ENCODE peak calls at places on chromosomes 7 and 10, in six cellular contexts. E is body of pancreas, D is A549, R is heart right ventricle, Y is Peyer's patch, B is colonic mucosa. S is an unnamed sample.

GRCh38 chr10:12252882-12253546 is 57.0 kb downstream of the CDC123 start:
- DNase-seq in E (no peak), D (peak), R (no peak), Y (no peak), B (no peak), S (no peak)

GRCh38 chr10:132192991-132193670 is 6.4 kb downstream of the DPYSL4 start:
- DNase-seq in E (no peak), D (no peak), R (peak), Y (no peak), B (no peak), S (no peak)

GRCh38 chr10:132971448-132972148 is 29.2 kb upstream of the CFAP46 start:
- DNase-seq in E (no peak), D (no peak), R (no peak), Y (peak), B (no peak), S (no peak)

GRCh38 chr7:104306788-104307187 is 21.6 kb upstream of the LHFPL3 start:
- DNase-seq in E (no peak), D (no peak), R (no peak), Y (no peak), B (no peak), S (no peak)

GRCh38 chr7:103594186-103594585 is 148.2 kb upstream of the SLC26A5 start:
- DNase-seq in E (no peak), D (no peak), R (no peak), Y (no peak), B (no peak), S (no peak)

GRCh38 chr7:27686315-27686714 is 23.6 kb upstream of the HIBADH start:
- DNase-seq in E (no peak), D (no peak), R (no peak), Y (no peak), B (no peak), S (no peak)

GRCh38 chr10:72764151-72764550 is 72.2 kb downstream of the MCU start:
- DNase-seq in E (no peak), D (no peak), R (no peak), Y (no peak), B (no peak), S (no peak)

GRCh38 chr7:142636751-142637150 is 112.5 kb upstream of the PRSS1 start:
- DNase-seq in E (no peak), D (no peak), R (no peak), Y (no peak), B (no peak), S (no peak)

GRCh38 chr10:47031953-47032465 is 120.8 kb downstream of the PTPN20 start:
- DNase-seq in E (no peak), D (no peak), R (no peak), Y (peak), B (no peak), S (no peak)

GRCh38 chr7:47371733-47372368 is 210.1 kb downstream of the TNS3 start:
- DNase-seq in E (peak), D (peak), R (peak), Y (peak), B (peak), S (no peak)

DNA sequence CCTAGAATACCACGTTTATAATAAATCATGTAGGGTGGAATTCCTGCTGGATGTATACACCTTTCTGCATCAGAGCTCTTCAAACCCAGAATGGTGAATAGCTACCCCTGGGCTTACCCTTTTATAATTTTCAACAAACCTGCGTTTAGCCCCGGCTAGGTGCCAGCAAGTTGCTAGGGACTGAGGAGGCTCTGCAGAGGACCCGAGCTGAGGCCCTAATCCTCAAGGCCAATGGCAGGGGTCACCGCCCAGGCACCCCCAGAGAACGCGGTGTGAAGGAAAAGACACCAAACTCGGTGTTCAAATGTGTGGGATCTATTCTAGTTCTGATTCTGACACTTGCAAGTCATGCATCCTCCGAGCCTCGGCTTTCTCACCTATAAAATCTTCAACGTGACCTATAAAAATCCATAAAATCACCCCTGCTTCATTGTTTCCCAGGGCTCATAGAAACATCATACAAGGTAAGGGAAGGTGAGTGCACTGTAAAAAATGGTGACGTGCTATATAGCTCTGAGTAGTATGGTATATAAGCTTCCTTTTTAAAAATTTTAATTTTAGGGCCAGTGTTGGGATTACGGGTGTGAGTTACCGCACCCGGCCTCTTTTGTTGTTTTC is 2.5 kb upstream of the ANXA11 start:
- DNase-seq in E (no peak), D (peak), R (no peak), Y (no peak), B (peak), S (no peak)
- H3K27ac ChIP-seq in E (peak), D (peak), R (peak), Y (peak), B (peak), S (no peak)

DNA sequence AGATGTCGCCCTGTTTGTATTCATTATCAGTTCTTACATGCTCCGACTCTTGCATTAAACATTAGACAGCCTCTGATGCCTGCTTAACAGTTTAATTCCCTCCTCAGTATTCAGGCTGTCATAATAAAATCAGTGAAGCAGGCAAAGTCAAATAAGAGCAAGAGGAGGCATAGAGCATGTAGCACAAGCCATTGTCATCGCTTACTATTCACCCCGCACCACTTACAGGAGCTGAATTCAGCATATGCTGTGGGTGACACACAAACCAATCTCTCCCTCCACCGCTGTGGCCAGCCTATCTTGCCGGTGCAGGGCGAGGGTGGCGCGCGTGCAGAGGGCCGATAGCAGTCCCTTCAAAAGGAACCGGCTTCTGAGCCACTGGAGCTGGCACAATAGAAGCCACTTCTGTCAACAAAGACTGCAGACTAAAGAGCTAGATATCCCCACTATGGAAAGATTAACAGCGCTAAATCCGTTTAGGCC is 433.2 kb upstream of the MGMT start:
- DNase-seq in E (no peak), D (no peak), R (no peak), Y (no peak), B (no peak), S (no peak)
- H3K27ac ChIP-seq in E (no peak), D (no peak), R (no peak), Y (no peak), B (no peak), S (no peak)

GRCh38 chr7:116952640-116953371 is 495 bp upstream of the ST7 start:
- DNase-seq in E (peak), D (peak), R (peak), Y (no peak), B (peak), S (no peak)
- H3K27ac ChIP-seq in E (peak), D (peak), R (peak), Y (peak), B (peak), S (peak)

GRCh38 chr10:88185830-88186229 is 322.4 kb downstream of the PTEN start:
- DNase-seq in E (no peak), D (no peak), R (no peak), Y (no peak), B (no peak), S (no peak)
- H3K27ac ChIP-seq in E (no peak), D (no peak), R (no peak), Y (no peak), B (no peak), S (no peak)